ENCODE peak calls at places on chromosomes 7 and 10, in five cellular contexts. P, I, J, X and C are unnamed samples.

GRCh38 chr7:108340856-108341411 is 115.3 kb downstream of the NRCAM start:
- DNase-seq in J (no peak), I (no peak), P (no peak), X (no peak), C (no peak)

GRCh38 chr10:122551450-122551849 is 9.1 kb upstream of the DMBT1 start:
- DNase-seq in I (no peak), X (no peak), P (no peak), J (no peak), C (no peak)

GRCh38 chr7:22849662-22850061 is 27.0 kb upstream of the TOMM7 start:
- DNase-seq in I (no peak), J (no peak), X (no peak), P (no peak), C (peak)

GRCh38 chr10:129275886-129276285 is 191.2 kb upstream of the MGMT start:
- DNase-seq in J (no peak), I (no peak), X (no peak), P (no peak), C (no peak)

GRCh38 chr10:52451817-52452216 is 137.7 kb downstream of the DKK1 start:
- DNase-seq in I (no peak), J (no peak), P (no peak), X (peak), C (peak)

GRCh38 chr10:132933308-132934042 is 8.9 kb downstream of the CFAP46 start:
- DNase-seq in P (no peak), J (no peak), X (no peak), I (no peak), C (no peak)

GRCh38 chr7:149292101-149292823 is 30.3 kb downstream of the ZNF783 start:
- DNase-seq in P (peak), J (no peak), I (no peak), X (no peak), C (no peak)

GRCh38 chr7:111438369-111439289 is 123.7 kb downstream of the IMMP2L start:
- DNase-seq in J (no peak), P (peak), X (peak), I (peak), C (peak)

GRCh38 chr7:159119851-159120539 is 24.7 kb downstream of the VIPR2 start:
- DNase-seq in I (no peak), P (no peak), X (no peak), J (no peak), C (no peak)

GRCh38 chr10:49109669-49110335 is 5.5 kb downstream of the VSTM4 start:
- DNase-seq in P (no peak), X (peak), I (peak), J (peak), C (peak)

DNA sequence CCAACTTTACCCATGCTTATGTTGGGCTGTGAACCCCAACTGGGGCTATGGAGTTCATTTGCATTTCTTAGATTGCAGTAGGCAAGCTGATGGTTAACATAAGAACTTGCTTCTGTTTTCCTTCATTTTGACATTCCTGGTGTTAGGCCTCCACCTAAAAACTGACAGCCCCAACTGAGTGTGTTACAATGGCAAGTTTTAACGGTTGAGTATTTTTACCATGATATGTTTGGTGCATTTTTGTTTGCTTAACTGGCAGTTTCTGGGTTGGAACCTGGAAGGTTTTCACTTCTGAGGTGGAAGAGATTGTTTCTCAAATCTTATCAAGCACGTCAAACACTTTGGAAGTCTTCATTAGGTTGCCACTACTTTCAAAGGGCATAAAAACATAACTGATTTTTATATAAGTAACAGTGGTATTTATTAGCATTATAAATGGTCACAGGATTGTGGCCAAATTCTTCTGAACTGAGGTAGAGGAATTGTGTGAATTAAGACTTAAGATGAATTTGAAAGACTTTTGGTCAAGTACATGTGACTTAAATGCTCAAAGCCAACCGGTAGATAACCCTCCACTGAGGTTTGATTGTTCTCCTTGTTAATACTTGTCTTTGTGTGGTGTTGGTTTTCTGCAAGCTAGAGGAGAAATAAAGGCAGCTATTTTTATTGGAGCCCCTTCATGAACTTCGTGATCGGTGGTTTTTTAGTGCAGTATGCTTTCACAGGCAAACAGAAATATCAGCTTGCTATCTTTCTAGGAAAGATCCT is 2.8 kb downstream of the BMI1 start:
- DNase-seq in P (no peak), J (no peak), I (no peak), X (no peak), C (no peak)
- H3K4me3 ChIP-seq in P (no peak), J (peak), I (no peak), X (no peak), C (no peak)

GRCh38 chr10:34956756-34957155 is 133.4 kb downstream of the CUL2 start:
- DNase-seq in J (no peak), X (no peak), I (no peak), P (no peak), C (no peak)
- TF ChIP-seq CTCF in J (no peak), X (no peak), I (no peak), P (peak), C (no peak)

GRCh38 chr7:21030237-21030636 is 243.6 kb upstream of the SP8 start:
- DNase-seq in I (no peak), P (no peak), X (no peak), J (no peak), C (no peak)

GRCh38 chr7:21028186-21028989 is 241.7 kb upstream of the SP8 start:
- DNase-seq in I (no peak), X (no peak), J (no peak), P (no peak), C (no peak)

GRCh38 chr7:21023841-21024502 is 237.3 kb upstream of the SP8 start:
- DNase-seq in P (no peak), X (no peak), I (no peak), J (no peak), C (no peak)

DNA sequence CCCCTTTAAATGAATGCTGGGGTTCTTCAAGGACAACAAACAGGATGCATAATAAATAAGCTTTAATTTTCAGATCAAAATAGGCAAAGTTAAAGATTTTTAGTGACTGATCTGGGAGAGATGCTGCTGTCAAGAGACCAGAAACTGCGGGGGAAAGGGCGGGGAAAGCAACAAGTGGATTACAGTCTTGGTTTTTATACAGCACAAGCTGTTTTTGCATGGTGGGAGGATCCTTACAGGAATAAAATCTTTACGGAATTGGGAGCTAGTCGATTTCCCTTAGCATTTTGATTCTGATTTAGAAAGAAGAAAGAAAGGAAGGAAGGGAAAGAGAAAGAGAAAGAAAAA is 242.3 kb upstream of the SP8 start:
- DNase-seq in J (no peak), P (no peak), I (no peak), X (no peak), C (no peak)
- H3K4me3 ChIP-seq in J (no peak), P (no peak), I (no peak), X (no peak), C (no peak)

GRCh38 chr7:732094-732541 is 5.0 kb upstream of the PRKAR1B start:
- DNase-seq in J (peak), X (no peak), I (no peak), P (peak), C (no peak)
- TF ChIP-seq CTCF in J (no peak), X (no peak), I (no peak), P (peak), C (no peak)

DNA sequence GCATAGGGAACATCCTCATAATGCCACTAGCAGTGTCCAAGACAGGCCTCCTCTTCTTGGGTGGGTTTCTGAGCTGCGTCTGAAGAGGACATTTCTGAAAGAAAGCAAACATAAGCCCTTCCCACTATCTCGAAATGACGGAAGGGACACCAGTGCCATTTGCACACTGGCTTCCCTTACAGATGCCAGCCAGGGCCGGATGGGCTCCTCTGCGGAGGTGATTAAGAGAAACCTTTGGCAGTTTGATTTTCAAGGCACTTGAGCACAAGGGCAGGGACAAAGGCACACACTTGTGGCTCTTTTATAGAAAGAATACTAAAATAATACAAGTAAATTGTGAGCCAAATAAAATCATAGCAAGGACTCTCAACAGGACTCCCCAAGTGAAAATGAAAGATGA is 106.6 kb upstream of the CELF2 start:
- DNase-seq in J (no peak), I (no peak), X (no peak), P (no peak), C (no peak)
- H3K4me3 ChIP-seq in J (no peak), I (no peak), X (no peak), P (no peak), C (peak)